ENCODE peak calls at places on chromosomes 11 and 22, in five cellular contexts. J is dorsolateral prefrontal cortex; P is CD8-positive, alpha-beta T cell; F is nephron progenitor cell; V is lower lobe of right lung. N is an unnamed sample.

GRCh38 chr11:83140691-83141455 is 16.1 kb upstream of the PCF11 start:
- DNase-seq in P (no peak), F (no peak), J (no peak), V (no peak), N (no peak)

GRCh38 chr11:86726118-86726748 is 53.8 kb upstream of the ME3 start:
- DNase-seq in P (no peak), J (no peak), V (no peak), F (no peak), N (no peak)

GRCh38 chr11:11982975-11983374 is 25.5 kb downstream of the DKK3 start:
- DNase-seq in P (no peak), J (no peak), V (no peak), F (no peak), N (no peak)

GRCh38 chr11:3109921-3110706 is 52.9 kb upstream of the CARS1 start:
- DNase-seq in F (peak; percentile 39), J (peak; percentile 28), V (peak; percentile 64), P (peak; percentile 16), N (peak; percentile 37)

GRCh38 chr11:27716850-27717249 is 16.6 kb upstream of the BDNF start:
- DNase-seq in P (no peak), J (no peak), V (no peak), F (no peak), N (no peak)

GRCh38 chr22:50419116-50419515 is 55.7 kb downstream of the SBF1 start:
- DNase-seq in J (no peak), V (no peak), F (no peak), P (no peak), N (no peak)

GRCh38 chr22:22219140-22219996 is 25.2 kb upstream of the VPREB1 start:
- DNase-seq in P (no peak), J (no peak), V (no peak), F (no peak), N (no peak)

GRCh38 chr11:20015529-20016427 is 144.5 kb downstream of the DBX1 start:
- DNase-seq in V (no peak), J (no peak), P (no peak), F (no peak), N (no peak)

GRCh38 chr11:15158351-15159015 is 43.8 kb downstream of the INSC start:
- DNase-seq in F (no peak), V (no peak), J (no peak), P (no peak), N (no peak)

GRCh38 chr11:11163256-11163655 is 189.8 kb downstream of the CSNK2A3 start:
- DNase-seq in J (no peak), V (no peak), P (no peak), F (no peak), N (no peak)

GRCh38 chr11:2788751-2789140 is 89.0 kb upstream of the KCNQ1OT1 start:
- DNase-seq in J (peak; percentile 17), P (no peak), F (no peak), V (peak; percentile 34), N (peak; percentile 11)

GRCh38 chr11:79237111-79237510 is 203.7 kb downstream of the TENM4 start:
- DNase-seq in J (no peak), P (no peak), F (no peak), V (no peak), N (no peak)

GRCh38 chr11:73288873-73289707 is 17.0 kb downstream of the P2RY6 start:
- DNase-seq in F (peak; percentile 76), J (peak; percentile 77), P (peak; percentile 13), V (peak; percentile 78), N (peak; percentile 72)

GRCh38 chr22:46537946-46538815 is 761 bp upstream of the CELSR1 start:
- DNase-seq in F (peak; percentile 62), P (no peak), J (no peak), V (no peak), N (peak; percentile 44)

GRCh38 chr11:126465573-126466287 is 110.2 kb downstream of the ST3GAL4 start:
- DNase-seq in P (no peak), V (no peak), J (no peak), F (no peak), N (no peak)

GRCh38 chr22:17205432-17205831 is 13.8 kb downstream of the ADA2 start:
- DNase-seq in F (no peak), J (no peak), P (no peak), V (no peak), N (no peak)

GRCh38 chr11:12552677-12553076 is 121.5 kb upstream of the TEAD1 start:
- DNase-seq in J (no peak), P (no peak), F (no peak), V (no peak), N (no peak)

GRCh38 chr22:24694971-24695928 is 79.3 kb downstream of the PIWIL3 start:
- DNase-seq in F (no peak), V (peak; percentile 83), P (no peak), J (no peak), N (no peak)

GRCh38 chr11:20154381-20154780 is 5.9 kb downstream of the DBX1 start:
- DNase-seq in P (no peak), J (no peak), V (no peak), F (no peak), N (no peak)

GRCh38 chr11:103867481-103867880 is 169.0 kb upstream of the DDI1 start:
- DNase-seq in F (no peak), J (no peak), P (no peak), V (no peak), N (no peak)

GRCh38 chr11:131063638-131064037 is 147.4 kb upstream of the SNX19 start:
- DNase-seq in V (no peak), J (no peak), F (no peak), P (no peak), N (no peak)

GRCh38 chr11:110362916-110363574 is 66.6 kb upstream of the RDX start:
- DNase-seq in F (peak; percentile 28), V (no peak), P (no peak), J (peak; percentile 39), N (peak; percentile 62)

GRCh38 chr11:57512646-57513445 is 2.7 kb downstream of the SLC43A1 start:
- DNase-seq in V (no peak), F (no peak), J (no peak), P (no peak), N (no peak)

GRCh38 chr11:121091492-121092179 is 9.4 kb upstream of the TECTA start:
- DNase-seq in J (no peak), P (no peak), V (no peak), F (no peak), N (no peak)

GRCh38 chr11:84800755-84801346 is 826.3 kb downstream of the DLG2 start:
- DNase-seq in V (no peak), J (no peak), F (no peak), P (no peak), N (no peak)

GRCh38 chr11:88535266-88535665 is 197.7 kb upstream of the CTSC start:
- DNase-seq in P (no peak), V (no peak), F (no peak), J (no peak), N (no peak)

DNA sequence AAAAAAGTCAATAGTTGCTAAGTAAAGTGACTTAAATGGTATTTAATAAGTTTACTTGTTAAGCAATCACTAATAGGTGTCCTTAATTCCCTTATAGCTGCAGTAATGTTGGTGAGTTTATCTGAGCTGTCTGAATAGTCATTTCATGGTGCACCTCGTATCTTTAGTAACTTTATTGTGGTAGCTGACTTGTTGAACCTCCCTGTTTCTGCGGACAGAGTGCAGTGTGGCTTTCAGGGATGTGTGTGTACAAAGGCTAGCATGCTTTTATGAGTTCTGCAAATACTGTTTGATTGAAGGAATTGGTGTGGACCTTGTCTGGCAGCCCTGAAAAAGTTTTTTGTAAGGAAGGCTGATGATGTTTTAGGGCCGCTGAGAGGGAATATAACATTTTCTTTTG is 2.6 kb downstream of the ZNRF3 start:
- DNase-seq in V (no peak), J (no peak), F (no peak), P (no peak), N (no peak)
- TF ChIP-seq CTCF in V (no peak), J (no peak), F (no peak), P (no peak), N (no peak)

GRCh38 chr22:48979482-48979881 is 848.2 kb downstream of the BRD1 start:
- DNase-seq in F (no peak), P (no peak), J (no peak), V (no peak), N (no peak)
- TF ChIP-seq CTCF in F (no peak), P (no peak), J (no peak), V (no peak), N (no peak)

GRCh38 chr11:66720899-66721470 is 8.0 kb downstream of the SPTBN2 start:
- DNase-seq in V (no peak), J (no peak), F (no peak), P (no peak), N (no peak)

GRCh38 chr11:66719111-66719872 is 9.7 kb downstream of the SPTBN2 start:
- DNase-seq in P (no peak), J (no peak), V (no peak), F (no peak), N (no peak)

GRCh38 chr11:66717925-66718319 is 11.1 kb downstream of the SPTBN2 start:
- DNase-seq in V (no peak), F (no peak), P (no peak), J (no peak), N (no peak)

GRCh38 chr11:66720223-66720898 is 8.7 kb downstream of the SPTBN2 start:
- DNase-seq in P (peak; percentile 4), V (peak; percentile 67), F (peak; percentile 78), J (peak; percentile 75), N (no peak)

DNA sequence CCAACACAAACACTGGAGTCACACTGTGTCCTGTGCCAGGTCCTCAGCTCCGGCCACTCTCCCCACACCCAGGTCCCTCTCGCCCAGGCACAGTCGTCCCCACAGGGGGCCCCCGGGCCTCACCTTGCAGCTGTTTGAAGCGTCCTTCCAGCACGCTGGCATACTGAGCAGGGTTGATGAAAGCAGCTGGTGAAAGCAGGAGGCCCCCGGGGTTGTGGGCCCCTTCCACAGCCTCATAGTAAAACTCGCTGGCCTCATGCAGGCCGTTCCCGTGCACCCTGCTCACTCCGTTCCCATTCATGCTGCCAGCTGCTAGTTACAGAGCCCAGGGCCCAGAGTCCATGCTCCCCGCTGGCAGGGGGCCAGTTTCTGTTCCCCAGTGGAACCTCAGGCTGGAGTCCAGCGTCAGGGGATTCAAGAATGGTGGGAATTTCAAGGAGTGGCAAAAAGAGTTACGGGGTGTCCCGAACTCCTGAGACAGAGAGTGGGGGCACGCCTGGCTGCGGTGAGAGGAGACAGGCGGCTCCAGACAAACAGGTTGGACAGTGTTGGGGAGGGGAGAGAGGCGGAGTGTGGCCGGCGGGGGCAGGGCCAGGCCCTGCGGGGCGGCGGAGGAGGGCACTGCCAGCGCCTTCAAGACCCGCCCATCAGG is 10.6 kb downstream of the SPTBN2 start:
- DNase-seq in P (no peak), J (no peak), V (peak; percentile 66), F (no peak), N (peak; percentile 46)
- TF ChIP-seq CTCF in P (no peak), J (no peak), V (peak; percentile 29), F (no peak), N (peak; percentile 43)

DNA sequence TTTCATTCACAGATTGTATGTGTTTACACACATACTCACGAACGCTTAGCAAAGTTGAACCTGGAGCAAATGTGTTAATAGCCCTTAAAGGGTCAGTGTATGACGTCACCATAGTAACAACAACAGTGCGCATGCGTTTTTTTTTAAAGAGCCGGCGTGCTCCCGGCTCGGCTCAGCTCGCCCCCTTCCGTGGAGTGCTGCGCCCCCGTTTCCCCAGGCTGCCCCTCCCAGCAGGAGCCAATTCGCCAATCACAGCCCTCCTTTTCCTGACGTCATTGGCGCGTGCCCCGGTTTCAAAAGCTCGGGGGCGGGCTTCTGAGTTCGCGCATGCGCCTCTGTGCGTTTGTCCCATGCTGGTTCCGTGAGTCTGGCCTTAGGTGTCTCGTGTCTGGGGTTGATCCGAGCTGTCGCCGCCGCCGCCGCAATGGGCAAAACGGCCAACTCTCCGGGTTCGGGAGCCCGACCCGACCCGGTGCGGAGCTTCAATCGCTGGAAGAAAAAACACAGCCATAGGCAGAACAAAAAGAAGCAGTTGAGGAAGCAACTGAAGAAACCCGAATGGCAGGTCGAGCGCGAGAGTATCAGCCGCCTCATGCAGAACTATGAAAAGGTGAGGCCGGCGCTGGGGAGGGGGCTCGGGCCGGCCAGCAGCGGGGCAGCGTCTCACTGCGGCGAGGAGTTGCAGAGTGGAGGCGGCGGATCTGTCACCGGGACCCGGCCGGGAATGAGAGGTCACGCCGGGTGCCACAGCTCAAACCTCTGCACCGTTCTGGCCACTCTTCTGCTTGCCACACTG is at the start of gene DDX10:
- DNase-seq in V (peak; percentile 95), P (peak; percentile 99), J (peak; percentile 98), F (peak; percentile 98), N (peak; percentile 97)
- TF ChIP-seq CTCF in V (peak; percentile 24), P (no peak), J (peak; percentile 38), F (no peak), N (no peak)